ENCODE peak calls at places on chromosomes 3 and 15, in four cellular contexts. K, J, B and F are unnamed samples.

GRCh38 chr3:185760091-185760490 is 64.8 kb downstream of the IGF2BP2 start:
- DNase-seq in B (no peak), J (no peak), K (no peak), F (no peak)

GRCh38 chr3:59818033-59818936 is 768.5 kb upstream of the CFAP20DC start:
- DNase-seq in K (peak), J (peak), B (peak), F (peak)

GRCh38 chr3:86225461-86225860 is 765.5 kb downstream of the VGLL3 start:
- DNase-seq in B (no peak), K (no peak), J (no peak), F (no peak)

GRCh38 chr15:58528197-58528870 is 96.5 kb downstream of the LIPC start:
- DNase-seq in B (peak), K (peak), J (no peak), F (no peak)

GRCh38 chr3:141243295-141243707 is 11.7 kb downstream of the PXYLP1 start:
- DNase-seq in K (peak), J (no peak), B (peak), F (no peak)

GRCh38 chr3:108416111-108416869 is 94.1 kb downstream of the MYH15 start:
- DNase-seq in K (no peak), J (no peak), B (no peak), F (no peak)

GRCh38 chr3:51684971-51685751 is 14.1 kb downstream of the TEX264 start:
- DNase-seq in K (no peak), B (no peak), J (no peak), F (no peak)

GRCh38 chr15:62362608-62363007 is 197.5 kb upstream of the C2CD4B start:
- DNase-seq in B (peak), J (no peak), K (peak), F (no peak)

GRCh38 chr15:74958320-74958907 is 1.8 kb upstream of the RPP25 start:
- DNase-seq in B (peak), K (peak), J (peak), F (no peak)

GRCh38 chr3:71725279-71725991 is at the start of gene EIF4E3:
- DNase-seq in J (peak), K (peak), B (peak), F (no peak)

GRCh38 chr3:54891540-54891897 is 36.3 kb downstream of the LRTM1 start:
- DNase-seq in K (peak), J (peak), B (peak), F (peak)

GRCh38 chr3:184155644-184156521 is 706 bp downstream of the DVL3 start:
- DNase-seq in B (no peak), K (no peak), J (peak), F (peak)

GRCh38 chr15:93089855-93090305 is 869 bp upstream of the RGMA start:
- DNase-seq in J (no peak), K (no peak), B (no peak), F (no peak)

GRCh38 chr15:89335289-89336041 is 841 bp upstream of the POLG start:
- DNase-seq in K (no peak), J (no peak), B (no peak), F (no peak)

DNA sequence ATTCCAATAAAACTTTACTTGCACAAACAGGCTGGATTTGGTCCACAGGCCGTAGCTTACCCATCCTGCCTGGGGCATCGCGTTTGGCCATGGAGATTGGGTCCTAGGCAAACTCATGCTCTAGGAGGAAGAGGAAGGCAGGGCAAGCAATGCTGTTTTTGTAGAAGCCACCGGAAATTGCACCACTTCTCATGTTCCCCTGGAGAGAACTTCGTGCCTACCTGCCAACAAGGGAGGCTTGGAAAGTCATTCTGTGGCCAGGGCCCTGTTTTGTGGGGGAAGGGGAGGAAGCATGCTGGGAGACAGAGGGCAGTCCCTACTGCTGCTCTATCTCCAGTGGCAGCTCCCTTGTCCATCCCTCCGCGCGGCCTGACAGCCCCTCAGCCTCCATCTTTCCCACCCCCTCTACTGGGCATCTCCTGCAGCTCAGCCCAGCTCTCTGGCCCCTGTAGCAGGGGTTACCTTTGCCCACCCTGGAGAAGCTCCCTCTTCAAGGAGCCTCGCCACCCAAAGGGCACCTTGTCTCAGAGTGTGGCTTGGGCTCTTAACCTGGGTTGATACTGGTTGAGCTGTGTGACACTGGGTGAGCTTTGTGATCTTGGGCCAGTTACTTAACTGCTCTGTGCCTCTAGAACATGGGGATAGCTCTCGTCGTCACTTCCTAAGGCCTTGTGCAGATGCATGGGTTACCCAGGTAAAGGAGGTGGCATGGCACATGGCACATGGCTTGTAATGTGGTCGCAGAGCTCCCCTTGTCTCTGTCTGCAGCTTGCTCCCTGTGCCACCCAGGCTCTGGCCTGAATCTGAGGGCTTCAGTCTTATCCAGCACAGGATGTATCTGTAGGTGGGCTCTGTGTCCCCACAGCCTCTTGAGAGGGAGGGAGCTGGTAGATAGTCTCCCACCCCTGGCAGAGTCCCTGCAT is 6.1 kb downstream of the ABTB1 start:
- DNase-seq in K (no peak), B (no peak), J (peak), F (no peak)
- H3K4me3 ChIP-seq in K (no peak), B (no peak), J (no peak), F (no peak)

DNA sequence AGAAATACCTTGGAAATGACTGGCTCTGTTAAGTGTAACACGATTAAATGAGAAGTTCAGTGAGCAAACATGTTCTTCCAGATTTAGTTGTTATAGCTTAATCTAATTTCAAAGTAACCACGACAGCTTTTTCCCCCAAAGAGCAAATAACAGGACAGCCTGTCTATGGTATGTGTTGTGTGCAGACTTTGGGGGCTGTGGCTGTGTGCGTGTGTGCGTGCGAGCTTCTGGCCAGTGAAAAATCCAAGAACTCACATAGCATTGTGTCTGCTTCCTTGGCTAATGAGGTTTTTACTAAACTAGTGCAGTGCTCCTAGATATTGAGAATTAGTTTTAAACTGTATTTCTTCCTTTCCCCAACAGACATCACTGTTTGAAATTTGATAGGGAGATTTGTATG is 167.1 kb downstream of the CACNA1D start:
- DNase-seq in K (no peak), J (no peak), B (no peak), F (no peak)
- H3K4me3 ChIP-seq in K (no peak), J (no peak), B (no peak), F (no peak)

DNA sequence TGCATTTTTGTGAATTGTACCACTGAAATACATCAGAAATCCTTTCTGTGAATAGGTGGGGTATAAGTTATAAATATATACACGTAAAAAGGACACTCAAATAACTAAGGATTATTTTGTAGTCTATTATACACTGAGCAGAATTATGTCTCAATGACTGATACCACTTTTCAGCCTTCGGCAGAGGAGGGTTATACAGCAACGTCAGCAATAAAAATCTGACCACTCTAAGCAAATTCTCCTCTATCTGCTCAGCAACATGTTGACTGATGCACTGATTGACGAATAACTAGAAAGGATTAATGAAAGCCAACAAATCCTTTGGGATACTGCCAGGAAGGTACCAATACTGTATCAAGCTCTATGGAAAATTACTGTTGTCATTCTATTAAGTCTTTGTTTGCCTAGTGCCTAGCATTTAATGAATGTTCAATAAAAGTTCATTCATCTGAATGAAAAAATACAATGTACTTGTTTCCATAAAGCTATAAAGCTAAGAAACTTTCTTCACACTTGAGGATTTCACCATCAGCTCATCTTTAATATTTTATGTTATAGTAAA is 5.2 kb downstream of the ARPP19 start:
- DNase-seq in K (no peak), J (no peak), B (no peak), F (no peak)
- H3K4me3 ChIP-seq in K (no peak), J (no peak), B (no peak), F (no peak)

GRCh38 chr3:124630994-124631393 is 99.3 kb upstream of the UMPS start:
- DNase-seq in K (no peak), J (no peak), B (no peak), F (no peak)
- H3K4me3 ChIP-seq in K (no peak), J (no peak), B (no peak), F (no peak)

GRCh38 chr3:111932962-111933361 is 45.9 kb upstream of the ABHD10 start:
- DNase-seq in B (peak), K (no peak), J (no peak), F (no peak)
- H3K4me3 ChIP-seq in B (no peak), K (no peak), J (no peak), F (no peak)

GRCh38 chr3:121574449-121574848 is 6.7 kb downstream of the ARGFX start:
- DNase-seq in J (no peak), K (peak), B (peak), F (no peak)
- H3K4me3 ChIP-seq in J (no peak), K (no peak), B (no peak), F (no peak)

GRCh38 chr3:155188036-155188435 is 105.4 kb downstream of the STRIT1 start:
- DNase-seq in J (no peak), K (no peak), B (peak), F (no peak)

GRCh38 chr3:155190686-155191085 is 102.8 kb downstream of the STRIT1 start:
- DNase-seq in K (no peak), B (no peak), J (no peak), F (no peak)

GRCh38 chr3:155192957-155193746 is 100.3 kb downstream of the STRIT1 start:
- DNase-seq in K (no peak), J (no peak), B (no peak), F (no peak)

GRCh38 chr3:155185623-155186022 is 105.5 kb downstream of the MME start:
- DNase-seq in K (peak), B (peak), J (no peak), F (peak)

GRCh38 chr3:155189478-155189877 is 104.0 kb downstream of the STRIT1 start:
- DNase-seq in K (no peak), B (no peak), J (no peak), F (no peak)
- H3K4me3 ChIP-seq in K (no peak), B (no peak), J (no peak), F (no peak)

GRCh38 chr3:111999924-112000835 is 1.5 kb downstream of the TAGLN3 start:
- DNase-seq in J (no peak), B (no peak), K (no peak), F (no peak)
- H3K4me3 ChIP-seq in J (no peak), B (no peak), K (no peak), F (peak)